ENCODE peak calls at places on chromosomes 5 and 9, in nine cellular contexts. H is mucosa of descending colon, A is HFF-Myc, U is SHP77 treated with DMSO at 0.1 percent for 48 hours, E is astrocyte of the cerebellum, F is cardiac muscle cell, R is AML-193, C is Kasumi-1, Q is amniotic stem cell. V is an unnamed sample.

GRCh38 chr5:158456756-158457155 is 597.8 kb upstream of the CLINT1 start:
- DNase-seq in H (no peak), A (peak; percentile 93), U (no peak), E (peak; percentile 82), F (peak; percentile 77), R (no peak), C (no peak), Q (peak; percentile 78), V (peak; percentile 72)

GRCh38 chr5:37637165-37637845 is 202.5 kb downstream of the GDNF start:
- DNase-seq in H (no peak), A (peak; percentile 26), U (no peak), E (peak; percentile 5), F (no peak), R (no peak), C (no peak), Q (no peak), V (peak; percentile 30)

GRCh38 chr5:104635216-104635615 is 1072.6 kb upstream of the NUDT12 start:
- DNase-seq in H (no peak), A (no peak), U (no peak), E (peak; percentile 45), F (peak; percentile 3), R (no peak), C (no peak), Q (no peak), V (no peak)

GRCh38 chr5:60856059-60856458 is 12.0 kb upstream of the ELOVL7 start:
- DNase-seq in H (no peak), A (no peak), U (no peak), E (no peak), F (peak; percentile 72), R (peak; percentile 73), C (no peak), Q (no peak), V (no peak)

GRCh38 chr5:68071731-68072130 is 143.8 kb upstream of the PIK3R1 start:
- DNase-seq in H (no peak), A (peak; percentile 79), U (no peak), E (no peak), F (peak; percentile 17), R (no peak), C (no peak), Q (no peak), V (no peak)

GRCh38 chr5:124660229-124661093 is 86.0 kb downstream of the ZNF608 start:
- DNase-seq in H (no peak), A (no peak), U (no peak), E (peak; percentile 89), F (peak; percentile 89), R (no peak), C (no peak), Q (peak; percentile 30), V (peak; percentile 92)

GRCh38 chr9:104580562-104580961 is 11.6 kb downstream of the OR13C8 start:
- DNase-seq in H (no peak), A (no peak), U (no peak), E (no peak), F (no peak), R (no peak), C (no peak), Q (no peak), V (no peak)

GRCh38 chr9:136379401-136379800 is 5.9 kb upstream of the CARD9 start:
- DNase-seq in H (no peak), A (no peak), U (no peak), E (no peak), F (no peak), R (no peak), C (no peak), Q (no peak), V (no peak)

GRCh38 chr9:132651259-132651658 is 18.5 kb downstream of the DDX31 start:
- DNase-seq in H (no peak), A (peak; percentile 49), U (no peak), E (peak; percentile 89), F (peak; percentile 95), R (peak; percentile 34), C (peak; percentile 23), Q (no peak), V (no peak)

GRCh38 chr5:108836492-108836891 is 88.8 kb downstream of the FER start:
- DNase-seq in H (no peak), A (no peak), U (no peak), E (no peak), F (no peak), R (no peak), C (no peak), Q (no peak), V (no peak)

GRCh38 chr5:137621861-137622823 is 113.7 kb downstream of the KLHL3 start:
- DNase-seq in H (no peak), A (no peak), U (no peak), E (no peak), F (peak; percentile 37), R (no peak), C (no peak), Q (peak; percentile 54), V (no peak)

GRCh38 chr5:175707751-175708375 is 50.0 kb downstream of the HRH2 start:
- DNase-seq in H (no peak), A (no peak), U (no peak), E (no peak), F (no peak), R (no peak), C (no peak), Q (no peak), V (no peak)

GRCh38 chr9:14910178-14910805 is at the start of gene FREM1:
- DNase-seq in H (peak; percentile 48), A (no peak), U (no peak), E (no peak), F (peak; percentile 67), R (no peak), C (no peak), Q (no peak), V (no peak)

GRCh38 chr9:135296783-135297715 is 182.5 kb upstream of the PPP1R26 start:
- DNase-seq in H (no peak), A (no peak), U (no peak), E (no peak), F (no peak), R (no peak), C (no peak), Q (no peak), V (no peak)

GRCh38 chr9:112719696-112720095 is 1.8 kb upstream of the INIP start:
- DNase-seq in H (no peak), A (no peak), U (no peak), E (no peak), F (no peak), R (no peak), C (no peak), Q (no peak), V (no peak)

GRCh38 chr5:132692632-132692967 is 18.8 kb downstream of the IL4 start:
- DNase-seq in H (no peak), A (no peak), U (no peak), E (no peak), F (peak; percentile 10), R (no peak), C (no peak), Q (no peak), V (no peak)

GRCh38 chr9:87824216-87824875 is 58.3 kb upstream of the SPATA31E1 start:
- DNase-seq in H (no peak), A (no peak), U (no peak), E (no peak), F (no peak), R (no peak), C (no peak), Q (no peak), V (no peak)

GRCh38 chr9:21579209-21579608 is 97.1 kb upstream of the IFNE start:
- DNase-seq in H (no peak), A (no peak), U (no peak), E (no peak), F (peak; percentile 61), R (no peak), C (no peak), Q (no peak), V (no peak)

GRCh38 chr9:114289571-114290481 is 33.1 kb upstream of the ORM1 start:
- DNase-seq in H (no peak), A (no peak), U (no peak), E (no peak), F (no peak), R (no peak), C (no peak), Q (no peak), V (no peak)

GRCh38 chr5:52853573-52854163 is 66.0 kb downstream of the ITGA1 start:
- DNase-seq in H (no peak), A (peak; percentile 15), U (no peak), E (no peak), F (no peak), R (no peak), C (no peak), Q (no peak), V (no peak)

GRCh38 chr9:129614932-129615331 is 6.0 kb downstream of the C9orf50 start:
- DNase-seq in H (no peak), A (no peak), U (no peak), E (no peak), F (no peak), R (no peak), C (no peak), Q (no peak), V (no peak)

GRCh38 chr9:95415158-95415557 is 97.6 kb upstream of the FANCC start:
- DNase-seq in H (no peak), A (no peak), U (no peak), E (no peak), F (no peak), R (no peak), C (no peak), Q (no peak), V (no peak)

GRCh38 chr5:159912033-159912800 is 4.1 kb upstream of the ADRA1B start:
- DNase-seq in H (no peak), A (no peak), U (no peak), E (no peak), F (peak; percentile 90), R (no peak), C (no peak), Q (peak; percentile 37), V (no peak)

GRCh38 chr9:31304576-31304975 is 1079.9 kb upstream of the ACO1 start:
- DNase-seq in H (no peak), A (no peak), U (no peak), E (peak; percentile 70), F (peak; percentile 89), R (no peak), C (no peak), Q (peak; percentile 28), V (peak; percentile 86)

GRCh38 chr9:70954126-70954525 is 167.3 kb downstream of the TRPM3 start:
- DNase-seq in H (no peak), A (peak; percentile 45), U (no peak), E (peak; percentile 74), F (peak; percentile 92), R (no peak), C (no peak), Q (peak; percentile 51), V (peak; percentile 87)

GRCh38 chr9:37335238-37335637 is 87.3 kb upstream of the GRHPR start:
- DNase-seq in H (no peak), A (no peak), U (no peak), E (no peak), F (no peak), R (no peak), C (no peak), Q (no peak), V (no peak)

GRCh38 chr9:20207161-20207560 is 415.1 kb downstream of the MLLT3 start:
- DNase-seq in H (no peak), A (no peak), U (no peak), E (no peak), F (no peak), R (no peak), C (no peak), Q (no peak), V (no peak)

GRCh38 chr5:173041881-173042481 is 14.2 kb upstream of the CREBRF start:
- DNase-seq in H (no peak), A (no peak), U (no peak), E (no peak), F (no peak), R (no peak), C (no peak), Q (no peak), V (no peak)

GRCh38 chr5:68499952-68500351 is 284.4 kb downstream of the PIK3R1 start:
- DNase-seq in H (no peak), A (no peak), U (no peak), E (no peak), F (peak; percentile 70), R (no peak), C (no peak), Q (peak; percentile 72), V (peak; percentile 12)

GRCh38 chr5:13945271-13945670 is 783 bp upstream of the DNAH5 start:
- DNase-seq in H (no peak), A (no peak), U (no peak), E (no peak), F (no peak), R (no peak), C (no peak), Q (no peak), V (no peak)

GRCh38 chr9:1659036-1659701 is 356.0 kb upstream of the SMARCA2 start:
- DNase-seq in H (no peak), A (no peak), U (no peak), E (no peak), F (no peak), R (no peak), C (no peak), Q (no peak), V (no peak)

V was measured in retinal pigment epithelial cell.